ENCODE peak calls at places on chromosomes 6 and 20, in four cellular contexts. I is mesenchymal stem cell, M is ascending aorta, V is neural progenitor cell. J is an unnamed sample. For H3K9me3 and H3K4me1, the result is how much of the 10 kb centered on the place peaks cover.

GRCh38 chr20:21643417-21643816 is 62.0 kb upstream of the PAX1 start:
- DNase-seq in V (no peak), I (no peak), M (no peak), J (no peak)

GRCh38 chr20:61923371-61924166 is 142.1 kb downstream of the TAF4 start:
- DNase-seq in V (no peak), I (no peak), M (no peak), J (no peak)

GRCh38 chr6:1027109-1027794 is 284.6 kb upstream of the FOXQ1 start:
- DNase-seq in M (no peak), V (no peak), I (peak), J (no peak)

GRCh38 chr6:157221049-157221816 is 102.1 kb downstream of the TMEM242 start:
- DNase-seq in I (peak), M (peak), V (no peak), J (peak)

GRCh38 chr6:57174511-57174907 is 2.4 kb downstream of the BAG2 start:
- DNase-seq in M (no peak), V (no peak), I (no peak), J (no peak)

GRCh38 chr20:36468149-36469000 is 72.9 kb upstream of the MYL9 start:
- DNase-seq in I (no peak), V (no peak), M (peak), J (no peak)

GRCh38 chr6:16514249-16514648 is 247.0 kb downstream of the ATXN1 start:
- DNase-seq in M (no peak), V (peak), I (peak), J (peak)

GRCh38 chr6:22622390-22622789 is 53.0 kb downstream of the HDGFL1 start:
- DNase-seq in I (no peak), V (no peak), M (no peak), J (no peak)

GRCh38 chr6:39035689-39036088 is 12.9 kb upstream of the GLP1R start:
- DNase-seq in M (no peak), V (no peak), I (no peak), J (no peak)

GRCh38 chr20:45410887-45411286 is 2.8 kb downstream of the DBNDD2 start:
- DNase-seq in I (no peak), V (no peak), M (no peak), J (no peak)

GRCh38 chr6:83071023-83071422 is 3.6 kb downstream of the DOP1A start:
- DNase-seq in I (no peak), V (no peak), M (no peak), J (no peak)

GRCh38 chr20:19212524-19213502 is at the start of gene SLC24A3:
- DNase-seq in I (peak), M (peak), V (peak), J (no peak)

GRCh38 chr6:97850458-97851218 is 567.6 kb upstream of the MMS22L start:
- DNase-seq in I (no peak), V (peak), M (no peak), J (no peak)

GRCh38 chr6:15322184-15322583 is 76.3 kb downstream of the JARID2 start:
- DNase-seq in I (no peak), V (no peak), M (no peak), J (no peak)

GRCh38 chr20:35315199-35316020 is 23.2 kb upstream of the FAM83C start:
- DNase-seq in I (peak), V (no peak), M (no peak), J (no peak)

GRCh38 chr6:158654498-158654897 is 4.6 kb downstream of the SYTL3 start:
- DNase-seq in I (peak), V (no peak), M (peak), J (no peak)

GRCh38 chr6:55696501-55696900 is 117.5 kb upstream of the HMGCLL1 start:
- DNase-seq in M (no peak), V (no peak), I (peak), J (no peak)

GRCh38 chr6:53581161-53581560 is 36.3 kb upstream of the GCLC start:
- DNase-seq in I (no peak), V (no peak), M (no peak), J (no peak)

GRCh38 chr6:105153676-105154075 is 26.1 kb downstream of the POPDC3 start:
- DNase-seq in V (no peak), M (no peak), I (no peak), J (no peak)

GRCh38 chr6:150799276-150799805 is 66.2 kb upstream of the MTHFD1L start:
- DNase-seq in I (no peak), V (no peak), M (no peak), J (no peak)

GRCh38 chr6:36844232-36845170 is 5.3 kb upstream of the CPNE5 start:
- DNase-seq in M (no peak), V (no peak), I (no peak), J (no peak)

GRCh38 chr6:16737389-16737788 is 23.9 kb downstream of the ATXN1 start:
- DNase-seq in V (no peak), I (peak), M (no peak), J (no peak)

GRCh38 chr20:45552456-45552855 is 5.3 kb upstream of the EPPIN start:
- DNase-seq in I (no peak), M (no peak), V (no peak), J (no peak)

GRCh38 chr6:6595946-6596345 is 7.4 kb downstream of the LY86 start:
- DNase-seq in I (no peak), V (no peak), M (no peak), J (no peak)

GRCh38 chr20:1247689-1248088 is 18.4 kb upstream of the SNPH start:
- DNase-seq in V (no peak), I (no peak), M (no peak), J (no peak)

GRCh38 chr6:89302936-89303335 is 12.2 kb downstream of the GABRR2 start:
- DNase-seq in V (no peak), M (no peak), I (no peak), J (no peak)

GRCh38 chr6:128725271-128726233 is 157.4 kb upstream of the LAMA2 start:
- DNase-seq in M (no peak), V (peak), I (peak), J (peak)

GRCh38 chr20:3238616-3239025 is 369 bp downstream of the SLC4A11 start:
- DNase-seq in I (peak), M (no peak), V (peak), J (peak)

GRCh38 chr20:890671-891070 is 25.5 kb downstream of the ANGPT4 start:
- DNase-seq in M (no peak), V (no peak), I (no peak), J (no peak)

GRCh38 chr20:48338717-48339116 is 489.1 kb downstream of the PREX1 start:
- DNase-seq in M (no peak), I (peak), V (no peak), J (no peak)

GRCh38 chr6:125787791-125788190 is 3.0 kb upstream of the NCOA7 start:
- DNase-seq in M (no peak), I (no peak), V (no peak), J (no peak)

GRCh38 chr6:125781307-125781868 is 9.4 kb upstream of the NCOA7 start:
- DNase-seq in V (no peak), I (no peak), M (no peak), J (peak)

GRCh38 chr6:125779924-125780539 is 10.7 kb upstream of the NCOA7 start:
- DNase-seq in M (peak), V (peak), I (peak), J (peak)

GRCh38 chr6:125780540-125781306 is 10.0 kb upstream of the NCOA7 start:
- DNase-seq in V (peak), M (peak), I (peak), J (peak)

DNA sequence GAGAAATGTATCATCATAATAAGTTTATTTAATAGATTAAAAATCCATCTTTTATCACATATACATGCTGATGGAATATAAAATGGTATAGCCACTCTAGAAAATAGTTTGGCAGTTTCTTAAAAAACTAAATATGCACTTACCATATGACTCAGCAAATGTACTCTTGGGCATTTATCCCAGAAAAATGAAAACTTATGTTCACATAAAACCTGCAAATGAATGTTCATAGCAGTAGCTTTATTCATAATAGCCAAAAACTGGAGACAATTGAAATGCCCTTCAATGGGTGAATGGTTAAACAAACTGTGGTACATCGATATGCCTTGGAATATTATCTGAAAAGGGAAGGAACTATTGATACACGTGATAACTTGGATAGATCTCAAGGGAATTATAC is 6.4 kb upstream of the NCOA7 start:
- DNase-seq in I (no peak), V (no peak), M (no peak), J (no peak)
- H3K27ac ChIP-seq in I (no peak), V (no peak), M (no peak), J (no peak)

GRCh38 chr6:13273202-13273930 is 55.0 kb downstream of the TBC1D7 start:
- DNase-seq in I (no peak), V (no peak), M (no peak), J (no peak)
- H3K9me3 ChIP-seq in I (under half), V (under half), M (under half), J (under half)

DNA sequence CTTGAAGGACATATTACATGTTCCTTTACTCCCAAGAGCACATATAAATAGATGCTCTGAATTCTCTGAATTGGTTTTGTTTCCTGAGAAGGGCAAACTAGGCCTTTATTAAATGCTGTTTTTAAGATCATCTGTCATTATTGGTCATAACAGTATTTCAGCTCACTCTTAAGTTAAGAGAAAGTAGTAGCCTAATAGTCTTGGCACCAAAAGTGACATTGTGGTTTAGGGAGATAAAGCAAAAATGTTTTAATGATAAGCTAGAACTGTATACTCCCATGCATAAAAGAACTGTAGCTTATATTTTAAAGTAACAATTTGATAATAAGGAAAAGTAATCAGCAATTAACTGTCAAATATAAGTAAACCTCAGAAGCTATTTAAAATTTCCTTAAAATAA is 361.1 kb upstream of the PTCHD4 start:
- DNase-seq in V (no peak), M (no peak), I (peak), J (no peak)
- H3K4me1 ChIP-seq in V (under half), M (under half), I (under half), J (under half)

GRCh38 chr6:165664553-165665383 is 1.7 kb upstream of the PDE10A start:
- DNase-seq in M (no peak), I (peak), V (peak), J (no peak)

GRCh38 chr6:165663736-165664552 is 903 bp upstream of the PDE10A start:
- DNase-seq in M (no peak), V (peak), I (peak), J (peak)

GRCh38 chr6:165671222-165671715 is 8.2 kb upstream of the PDE10A start:
- DNase-seq in M (no peak), V (no peak), I (no peak), J (no peak)

GRCh38 chr6:165665384-165665672 is 2.3 kb upstream of the PDE10A start:
- DNase-seq in I (no peak), M (no peak), V (no peak), J (no peak)

GRCh38 chr6:165668951-165669350 is 5.9 kb upstream of the PDE10A start:
- DNase-seq in V (no peak), I (no peak), M (no peak), J (no peak)
- H3K27ac ChIP-seq in V (no peak), I (no peak), M (no peak), J (no peak)

GRCh38 chr6:168132531-168133184 is 53.6 kb upstream of the FRMD1 start:
- DNase-seq in I (peak), V (peak), M (no peak), J (no peak)

GRCh38 chr6:168130168-168130651 is 51.2 kb upstream of the FRMD1 start:
- DNase-seq in M (no peak), I (no peak), V (no peak), J (no peak)

GRCh38 chr6:168130683-168131371 is 51.8 kb upstream of the FRMD1 start:
- DNase-seq in M (no peak), I (no peak), V (no peak), J (no peak)

GRCh38 chr6:168133186-168133585 is 54.2 kb upstream of the FRMD1 start:
- DNase-seq in V (peak), M (peak), I (peak), J (no peak)

GRCh38 chr6:168131464-168132415 is 52.7 kb upstream of the FRMD1 start:
- DNase-seq in I (no peak), V (peak), M (no peak), J (no peak)
- H3K9me3 ChIP-seq in I (under half), V (under half), M (under half), J (under half)

GRCh38 chr20:10665791-10666190 is 8.0 kb downstream of the JAG1 start:
- DNase-seq in V (peak), M (no peak), I (no peak), J (no peak)
- H3K4me1 ChIP-seq in V (half or more), M (under half), I (under half), J (under half)

DNA sequence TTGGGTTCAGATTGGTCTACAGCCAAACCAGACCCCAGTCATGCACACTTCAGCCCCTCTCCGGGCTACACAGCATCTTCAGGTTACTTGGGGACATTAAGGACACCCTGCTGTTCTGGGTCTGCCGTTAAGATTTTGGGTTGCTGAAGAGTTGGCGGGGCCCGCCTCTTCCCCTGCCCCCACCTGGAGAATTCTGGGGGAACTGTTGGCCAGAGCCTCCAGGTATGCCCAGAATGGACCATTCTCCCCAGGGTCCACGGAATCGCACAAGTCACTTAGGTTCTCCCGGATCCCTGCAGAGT is 372 bp upstream of the PTK7 start:
- DNase-seq in M (no peak), V (no peak), I (no peak), J (no peak)
- H3K27ac ChIP-seq in M (no peak), V (no peak), I (peak), J (no peak)

DNA sequence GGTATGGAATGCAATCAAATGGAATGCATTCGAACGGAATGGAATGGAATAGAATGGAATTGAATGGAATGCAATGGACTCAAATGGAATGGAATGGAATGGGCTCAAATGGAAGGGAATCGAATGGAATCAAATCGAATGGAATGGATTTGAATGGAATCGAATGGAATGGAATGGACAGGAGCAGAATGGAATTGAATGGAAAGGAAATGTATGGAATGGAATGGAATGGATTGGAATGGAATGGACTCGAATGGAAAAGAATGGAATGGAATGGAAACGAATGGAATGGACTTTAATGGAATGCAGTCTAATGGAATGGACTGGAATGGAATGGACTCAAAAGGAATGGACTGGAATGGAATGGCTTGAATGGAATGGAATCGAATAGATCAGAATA is 18.3 kb upstream of the DEFB115 start:
- DNase-seq in M (no peak), I (no peak), V (no peak), J (no peak)
- H3K9me3 ChIP-seq in M (under half), I (half or more), V (half or more), J (half or more)

DNA sequence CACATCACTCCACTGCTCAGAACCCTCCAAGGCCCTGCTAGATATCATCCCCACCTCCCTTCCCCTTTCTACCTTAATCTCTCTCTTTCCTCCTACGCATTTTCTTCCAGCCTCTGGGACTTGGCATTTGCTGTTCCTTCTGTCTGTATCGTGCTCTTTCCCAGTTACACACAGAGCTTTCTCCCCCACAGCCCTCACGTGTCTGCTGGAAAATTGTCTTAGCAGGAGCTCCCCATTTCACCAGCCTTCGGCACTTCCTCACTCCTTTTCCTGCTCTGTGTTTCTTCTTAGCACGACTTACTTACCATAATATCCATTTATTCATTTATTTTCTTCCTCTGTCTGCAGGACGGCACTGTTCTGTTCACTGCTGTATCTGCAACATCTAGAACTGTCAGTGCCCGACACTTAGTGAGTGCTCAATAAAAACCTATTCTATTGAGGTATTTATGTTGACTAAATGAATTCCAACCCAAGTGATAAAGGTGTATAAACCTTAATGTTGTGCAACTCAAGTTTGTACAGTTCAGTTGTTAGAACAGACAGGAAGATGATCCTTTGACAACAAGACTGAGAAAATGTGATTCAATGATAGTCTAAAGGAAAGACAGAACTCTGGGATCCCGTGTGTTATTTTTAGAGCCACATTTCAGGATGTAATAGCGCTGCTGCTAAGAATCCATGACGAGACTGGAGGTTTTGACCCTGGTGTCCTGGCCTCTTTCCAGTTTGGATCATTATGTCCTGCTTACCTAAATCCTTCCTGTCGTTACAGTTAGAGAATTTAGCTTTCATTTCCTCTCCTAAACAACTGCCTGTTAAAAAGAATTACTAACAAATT is 170.1 kb upstream of the LAMP5 start:
- DNase-seq in M (no peak), I (peak), V (no peak), J (no peak)
- H3K4me1 ChIP-seq in M (under half), I (under half), V (under half), J (under half)